ENCODE peak calls at places on chromosome X, in five cellular contexts. Z, W, B, N and A are unnamed samples.
A peak's percentile ranks its signal among the peaks of the same experiment; 100 is the strongest.

GRCh38 chrX:108361316-108361715 is 76.9 kb downstream of the COL4A6 start:
- DNase-seq in Z (no peak), W (peak; percentile 31), B (no peak), N (no peak), A (no peak)

GRCh38 chrX:120310861-120311631 is at the start of gene TMEM255A:
- DNase-seq in Z (no peak), W (no peak), B (no peak), N (no peak), A (no peak)

GRCh38 chrX:6384391-6384790 is 150.5 kb downstream of the VCX3A start:
- DNase-seq in Z (no peak), W (no peak), B (no peak), N (no peak), A (no peak)

GRCh38 chrX:77755561-77755960 is 30.5 kb downstream of the ATRX start:
- DNase-seq in Z (no peak), W (no peak), B (no peak), N (no peak), A (no peak)

GRCh38 chrX:150360331-150360730 is 2.8 kb upstream of the MAMLD1 start:
- DNase-seq in Z (no peak), W (no peak), B (no peak), N (no peak), A (no peak)

GRCh38 chrX:124895947-124896346 is 423.7 kb upstream of the TEX13C start:
- DNase-seq in Z (no peak), W (no peak), B (no peak), N (no peak), A (no peak)

GRCh38 chrX:108285918-108286317 is 152.3 kb downstream of the COL4A6 start:
- DNase-seq in Z (no peak), W (no peak), B (no peak), N (no peak), A (no peak)

GRCh38 chrX:102950908-102951866 is 14.1 kb downstream of the RAB40AL start:
- DNase-seq in Z (peak; percentile 39), W (peak; percentile 31), B (peak; percentile 21), N (peak; percentile 35), A (peak; percentile 52)

GRCh38 chrX:42530027-42530426 is 247.9 kb downstream of the PPP1R2C start:
- DNase-seq in Z (peak; percentile 79), W (peak; percentile 53), B (no peak), N (no peak), A (no peak)

GRCh38 chrX:85004255-85004654 is 578 bp downstream of the APOOL start:
- DNase-seq in Z (peak; percentile 44), W (peak; percentile 47), B (no peak), N (no peak), A (no peak)

GRCh38 chrX:15985937-15986336 is 131.3 kb upstream of the AP1S2 start:
- DNase-seq in Z (peak; percentile 22), W (peak; percentile 7), B (no peak), N (no peak), A (no peak)

GRCh38 chrX:29237972-29238371 is 650.7 kb downstream of the IL1RAPL1 start:
- DNase-seq in Z (no peak), W (no peak), B (no peak), N (no peak), A (no peak)

GRCh38 chrX:71103110-71103983 is 3.2 kb downstream of the CXorf65 start:
- DNase-seq in Z (no peak), W (no peak), B (no peak), N (peak; percentile 16), A (peak; percentile 50)

GRCh38 chrX:37776283-37776986 is 3.4 kb upstream of the CYBB start:
- DNase-seq in Z (no peak), W (no peak), B (no peak), N (no peak), A (no peak)

GRCh38 chrX:154411322-154411980 is at the start of gene TAFAZZIN:
- DNase-seq in Z (no peak), W (peak; percentile 52), B (no peak), N (peak; percentile 62), A (peak; percentile 75)

GRCh38 chrX:132631579-132632232 is 142.9 kb upstream of the MBNL3 start:
- DNase-seq in Z (peak; percentile 38), W (peak; percentile 48), B (no peak), N (no peak), A (no peak)

GRCh38 chrX:72306851-72307645 is 1.3 kb upstream of the CITED1 start:
- DNase-seq in Z (peak; percentile 32), W (peak; percentile 74), B (peak; percentile 1), N (peak; percentile 1), A (peak; percentile 25)

GRCh38 chrX:119984652-119985051 is 41.1 kb upstream of the NKAP start:
- DNase-seq in Z (no peak), W (no peak), B (no peak), N (no peak), A (no peak)

GRCh38 chrX:46211079-46211478 is 334.1 kb downstream of the ZNF674 start:
- DNase-seq in Z (no peak), W (no peak), B (no peak), N (no peak), A (no peak)

GRCh38 chrX:134144231-134144630 is 92.8 kb upstream of the CCDC160 start:
- DNase-seq in Z (peak; percentile 4), W (peak; percentile 12), B (no peak), N (no peak), A (no peak)

GRCh38 chrX:39017716-39018115 is 216.5 kb downstream of the MID1IP1 start:
- DNase-seq in Z (no peak), W (no peak), B (no peak), N (no peak), A (no peak)

GRCh38 chrX:110442631-110443030 is 84.0 kb downstream of the RTL9 start:
- DNase-seq in Z (peak; percentile 59), W (peak; percentile 30), B (no peak), N (no peak), A (no peak)